ENCODE peak calls at places on chromosomes 16 and 17, in seven cellular contexts. A is left ventricle myocardium inferior, X is EL, H is nephron progenitor cell, U is Right ventricle myocardium superior, K is fibroblast of pulmonary artery, R is HuH-7. M is an unnamed sample.

GRCh38 chr17:81553018-81553615 is 964 bp upstream of the FAAP100 start:
- DNase-seq in K (peak; percentile 75), R (peak; percentile 90), X (peak; percentile 88), U (peak; percentile 79), H (peak; percentile 77), A (peak; percentile 75), M (peak; percentile 82)

GRCh38 chr17:79840204-79840988 is 1.2 kb upstream of the CBX4 start:
- DNase-seq in A (peak; percentile 80), X (peak; percentile 36), R (no peak), H (peak; percentile 51), K (peak; percentile 64), U (peak; percentile 90), M (peak; percentile 61)

GRCh38 chr17:37541880-37542675 is 52.4 kb downstream of the DUSP14 start:
- DNase-seq in U (no peak), A (no peak), H (no peak), R (no peak), K (peak; percentile 74), X (peak; percentile 59), M (peak; percentile 84)

GRCh38 chr16:75764154-75764768 is 38.0 kb upstream of the CPHXL start:
- DNase-seq in A (no peak), X (peak; percentile 54), K (peak; percentile 81), H (peak; percentile 43), R (peak; percentile 55), U (no peak), M (peak; percentile 72)

GRCh38 chr17:3924421-3925350 is 8.4 kb upstream of the P2RX1 start:
- DNase-seq in K (no peak), R (no peak), X (no peak), A (peak; percentile 54), U (peak; percentile 71), H (peak; percentile 36), M (no peak)

GRCh38 chr17:6496116-6496481 is 51.8 kb downstream of the PIMREG start:
- DNase-seq in X (no peak), R (no peak), H (peak; percentile 59), U (no peak), A (no peak), K (no peak), M (no peak)

GRCh38 chr17:45844695-45845375 is at the start of gene SPPL2C:
- DNase-seq in K (no peak), X (no peak), U (no peak), R (no peak), H (no peak), A (no peak), M (no peak)

GRCh38 chr17:54559883-54560282 is 340.8 kb upstream of the TOM1L1 start:
- DNase-seq in H (no peak), R (no peak), U (no peak), X (no peak), A (no peak), K (no peak), M (no peak)

GRCh38 chr16:7304257-7304656 is 28.4 kb upstream of the RBFOX1 start:
- DNase-seq in X (no peak), U (no peak), K (no peak), A (no peak), H (peak; percentile 22), R (no peak), M (no peak)

GRCh38 chr16:13756411-13756810 is 163.5 kb upstream of the ERCC4 start:
- DNase-seq in A (no peak), U (no peak), R (no peak), H (peak; percentile 2), K (no peak), X (no peak), M (no peak)

GRCh38 chr17:74280093-74280513 is 6.1 kb downstream of the DNAI2 start:
- DNase-seq in A (peak; percentile 42), X (no peak), R (no peak), H (no peak), U (peak; percentile 54), K (no peak), M (no peak)

GRCh38 chr17:66309793-66310192 is 7.4 kb downstream of the PRKCA start:
- DNase-seq in K (no peak), A (no peak), U (no peak), R (no peak), X (no peak), H (no peak), M (no peak)

GRCh38 chr17:301681-302299 is 50.8 kb downstream of the RPH3AL start:
- DNase-seq in H (no peak), X (no peak), R (no peak), U (peak; percentile 71), K (no peak), A (peak; percentile 56), M (no peak)

GRCh38 chr17:59790936-59791335 is 83.5 kb downstream of the VMP1 start:
- DNase-seq in R (no peak), X (no peak), U (no peak), K (no peak), A (no peak), H (no peak), M (no peak)

GRCh38 chr17:77317091-77317519 is 176.3 kb downstream of the SEC14L1 start:
- DNase-seq in A (no peak), U (peak; percentile 16), H (no peak), X (no peak), R (no peak), K (no peak), M (no peak)

GRCh38 chr16:73049051-73049910 is 1.4 kb upstream of the ZFHX3 start:
- DNase-seq in X (no peak), A (no peak), K (no peak), U (no peak), H (no peak), R (no peak), M (no peak)

GRCh38 chr16:65195998-65196397 is 74.1 kb upstream of the CDH11 start:
- DNase-seq in K (peak; percentile 8), X (peak; percentile 69), H (no peak), R (no peak), U (no peak), A (no peak), M (peak; percentile 34)

GRCh38 chr17:1724869-1725641 is 551 bp downstream of the WDR81 start:
- DNase-seq in H (peak; percentile 57), X (no peak), A (no peak), R (peak; percentile 41), U (no peak), K (no peak), M (no peak)

GRCh38 chr16:4729876-4730275 is 4.2 kb downstream of the ANKS3 start:
- DNase-seq in A (no peak), X (no peak), U (no peak), H (no peak), K (no peak), R (no peak), M (no peak)

GRCh38 chr17:43767713-43768059 is 9.1 kb upstream of the SOST start:
- DNase-seq in R (no peak), K (no peak), A (no peak), H (no peak), U (no peak), X (no peak), M (no peak)

GRCh38 chr16:1428511-1428910 is 2.4 kb upstream of the PERCC1 start:
- DNase-seq in X (no peak), U (no peak), R (no peak), H (peak; percentile 51), A (no peak), K (peak; percentile 10), M (peak; percentile 10)

GRCh38 chr16:52114414-52114813 is 432.5 kb downstream of the TOX3 start:
- DNase-seq in X (no peak), K (no peak), R (no peak), H (no peak), A (no peak), U (no peak), M (no peak)

GRCh38 chr17:81537856-81538555 is 9.8 kb downstream of the FSCN2 start:
- DNase-seq in A (no peak), R (no peak), X (no peak), H (no peak), U (no peak), K (no peak), M (no peak)

GRCh38 chr17:46033392-46033791 is 34.3 kb downstream of the STH start:
- DNase-seq in K (no peak), H (no peak), A (no peak), X (no peak), R (no peak), U (no peak), M (no peak)

GRCh38 chr16:74448990-74449389 is 27.7 kb upstream of the CLEC18B start:
- DNase-seq in H (no peak), A (peak; percentile 63), X (peak; percentile 96), K (peak; percentile 97), R (no peak), U (peak; percentile 72), M (peak; percentile 81)

GRCh38 chr17:39627170-39627716 is 491 bp downstream of the PPP1R1B start:
- DNase-seq in A (no peak), R (no peak), H (peak; percentile 52), U (no peak), X (no peak), K (no peak), M (no peak)

GRCh38 chr17:81237591-81238489 is 1.0 kb downstream of the TEPSIN start:
- DNase-seq in U (peak; percentile 34), A (no peak), X (no peak), H (no peak), R (no peak), K (no peak), M (no peak)

GRCh38 chr16:12228607-12229499 is 252.3 kb downstream of the SNX29 start:
- DNase-seq in K (peak; percentile 64), R (peak; percentile 69), H (peak; percentile 63), X (peak; percentile 79), A (peak; percentile 44), U (peak; percentile 65), M (peak; percentile 76)

GRCh38 chr16:57479043-57479421 is 7.3 kb downstream of the DOK4 start:
- DNase-seq in A (no peak), U (peak; percentile 56), X (no peak), K (no peak), H (no peak), R (no peak), M (no peak)

GRCh38 chr17:2370211-2370589 is 30.7 kb downstream of the MNT start:
- DNase-seq in K (no peak), H (no peak), U (no peak), A (no peak), R (no peak), X (no peak), M (no peak)

GRCh38 chr17:29196784-29197515 is 16.8 kb upstream of the MYO18A start:
- DNase-seq in A (no peak), H (no peak), X (no peak), K (no peak), R (no peak), U (no peak), M (no peak)

GRCh38 chr16:87317766-87318121 is 552 bp upstream of the C16orf95 start:
- DNase-seq in H (peak; percentile 43), U (peak; percentile 69), X (peak; percentile 50), A (peak; percentile 34), K (peak; percentile 66), R (peak; percentile 71), M (peak; percentile 67)

GRCh38 chr17:21125862-21126261 is 902 bp upstream of the DHRS7B start:
- DNase-seq in A (no peak), X (no peak), H (no peak), U (no peak), R (no peak), K (no peak), M (no peak)

GRCh38 chr16:67071476-67072048 is 38.2 kb upstream of the PHAF1 start:
- DNase-seq in X (no peak), A (no peak), U (no peak), R (no peak), K (no peak), H (no peak), M (no peak)